ENCODE peak calls at places on chromosomes 13 and 19, in four cellular contexts. Y, H, R and K are unnamed samples.

GRCh38 chr13:30718661-30719520 is 16.5 kb upstream of the ALOX5AP start:
- DNase-seq in R (peak; percentile 24), H (no peak), Y (no peak), K (no peak)

GRCh38 chr13:38954844-38955243 is 35.8 kb downstream of the STOML3 start:
- DNase-seq in H (no peak), Y (no peak), R (no peak), K (peak; percentile 11)

GRCh38 chr13:60155978-60156377 is 7.8 kb downstream of the DIAPH3 start:
- DNase-seq in R (no peak), H (no peak), Y (no peak), K (no peak)

GRCh38 chr13:93621966-93622365 is 395.4 kb downstream of the GPC6 start:
- DNase-seq in H (no peak), R (no peak), Y (no peak), K (no peak)

GRCh38 chr13:38707433-38707832 is 20.6 kb downstream of the FREM2 start:
- DNase-seq in R (no peak), H (no peak), Y (no peak), K (no peak)

GRCh38 chr13:101416181-101417042 is at the start of gene NALCN:
- DNase-seq in Y (peak; percentile 82), H (no peak), R (no peak), K (no peak)

GRCh38 chr19:6847828-6848200 is 39.6 kb upstream of the ADGRE1 start:
- DNase-seq in Y (no peak), H (no peak), R (no peak), K (no peak)

GRCh38 chr19:46491975-46492682 is 3.5 kb downstream of the PNMA8B start:
- DNase-seq in H (no peak), R (no peak), Y (peak; percentile 26), K (no peak)

GRCh38 chr13:23695711-23696512 is 125.7 kb downstream of the TNFRSF19 start:
- DNase-seq in R (no peak), H (no peak), Y (no peak), K (no peak)

GRCh38 chr19:40257096-40257517 is 28.0 kb downstream of the AKT2 start:
- DNase-seq in R (no peak), H (no peak), Y (no peak), K (no peak)

GRCh38 chr13:43558312-43558711 is 228.5 kb downstream of the ENOX1 start:
- DNase-seq in R (no peak), Y (no peak), H (no peak), K (no peak)

GRCh38 chr19:46731007-46731501 is 14.1 kb upstream of the PRKD2 start:
- DNase-seq in H (no peak), Y (no peak), R (no peak), K (peak; percentile 85)

GRCh38 chr13:46492946-46493345 is 60.0 kb upstream of the LRCH1 start:
- DNase-seq in R (peak; percentile 22), H (no peak), Y (peak; percentile 46), K (peak; percentile 16)

GRCh38 chr13:24251525-24251924 is 57.9 kb upstream of the C1QTNF9 start:
- DNase-seq in Y (no peak), H (no peak), R (no peak), K (no peak)

DNA sequence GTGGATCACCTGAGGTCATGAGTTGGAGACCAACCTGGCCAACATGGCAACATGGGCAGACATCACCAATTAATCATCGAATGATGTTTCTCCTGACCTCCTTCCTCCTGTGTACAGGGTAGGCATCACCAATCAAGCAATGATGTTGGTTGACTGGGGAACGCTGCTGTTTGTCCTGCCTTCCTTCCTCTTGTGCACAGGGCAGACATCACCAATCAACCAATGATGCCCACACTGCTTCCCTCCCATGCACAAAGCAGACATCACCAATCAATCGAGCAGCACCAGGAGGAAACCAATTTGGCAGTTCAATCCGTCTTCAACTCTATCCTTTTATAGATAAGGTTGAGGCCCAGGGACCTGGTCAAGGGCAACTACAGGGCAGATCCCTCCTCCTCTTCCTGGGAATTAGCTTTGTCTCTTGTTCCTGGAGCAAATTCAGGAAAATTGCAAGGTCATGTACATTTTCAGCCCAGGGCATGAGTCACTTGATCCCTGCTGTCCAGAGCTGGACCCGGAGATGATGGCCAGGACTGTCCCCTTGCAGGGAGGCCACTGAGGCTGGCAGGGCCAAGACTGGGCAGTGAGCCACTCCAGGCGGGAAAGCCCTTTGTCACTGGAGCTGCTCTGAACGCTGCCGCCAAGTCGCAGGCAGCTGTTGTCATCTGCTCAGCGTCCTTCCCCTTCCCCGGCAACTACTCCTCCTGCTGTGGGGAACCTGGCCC is 5.3 kb upstream of the CSNK1G2 start:
- DNase-seq in R (peak; percentile 62), Y (no peak), H (no peak), K (peak; percentile 66)
- TF ChIP-seq SMC3 in R (no peak), Y (no peak), H (no peak), K (no peak)

GRCh38 chr13:109180905-109181425 is 551.6 kb downstream of the MYO16 start:
- DNase-seq in H (no peak), Y (no peak), R (peak; percentile 6), K (no peak)
- TF ChIP-seq FOXM1 in H (no peak), Y (no peak), R (no peak), K (no peak)

GRCh38 chr19:35318679-35319448 is 10.1 kb upstream of the CD22 start:
- DNase-seq in Y (no peak), R (peak; percentile 85), H (no peak), K (peak; percentile 47)

GRCh38 chr19:35317464-35318043 is 11.4 kb upstream of the CD22 start:
- DNase-seq in Y (no peak), R (peak; percentile 39), H (no peak), K (no peak)

GRCh38 chr19:35315883-35316282 is 13.1 kb upstream of the CD22 start:
- DNase-seq in R (peak; percentile 67), H (no peak), Y (no peak), K (peak; percentile 81)

GRCh38 chr19:35314858-35315470 is 14.0 kb upstream of the CD22 start:
- DNase-seq in R (no peak), H (no peak), Y (no peak), K (no peak)

GRCh38 chr19:35316560-35316959 is 12.4 kb upstream of the CD22 start:
- DNase-seq in R (peak; percentile 94), Y (no peak), H (no peak), K (no peak)
- TF ChIP-seq NFIC in R (no peak), Y (no peak), H (no peak), K (no peak)

DNA sequence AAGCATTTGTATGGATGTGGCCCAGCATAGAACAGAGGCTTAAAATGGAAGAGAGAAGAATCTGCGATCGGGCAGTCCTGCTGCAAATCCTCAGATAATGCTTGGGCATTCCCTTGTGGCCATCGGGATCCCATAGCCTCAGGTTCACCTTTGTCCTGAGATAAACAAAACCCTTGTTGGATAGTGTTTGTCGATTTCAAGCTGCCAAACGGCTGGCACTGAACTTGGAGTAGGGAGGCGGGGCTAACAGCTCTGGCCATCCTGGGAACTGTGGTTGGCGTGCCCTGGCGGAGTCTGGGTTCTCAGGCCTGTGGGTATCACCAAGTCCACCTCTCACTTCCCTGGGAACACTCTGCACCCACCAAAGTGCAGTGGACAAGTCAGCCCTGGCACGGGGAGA is 85.1 kb downstream of the ING1 start:
- DNase-seq in R (peak; percentile 19), H (no peak), Y (no peak), K (no peak)
- TF ChIP-seq SMC3 in R (no peak), H (no peak), Y (no peak), K (no peak)

GRCh38 chr13:28558567-28558966 is 63.6 kb upstream of the FLT1 start:
- DNase-seq in H (no peak), R (no peak), Y (no peak), K (no peak)

GRCh38 chr13:28557725-28558124 is 62.8 kb upstream of the FLT1 start:
- DNase-seq in H (no peak), R (no peak), Y (no peak), K (no peak)

GRCh38 chr13:28560612-28561011 is 65.7 kb upstream of the FLT1 start:
- DNase-seq in Y (no peak), R (no peak), H (no peak), K (no peak)

GRCh38 chr13:28559636-28560259 is 64.8 kb upstream of the FLT1 start:
- DNase-seq in Y (no peak), R (no peak), H (no peak), K (no peak)

GRCh38 chr13:28558126-28558525 is 63.2 kb upstream of the FLT1 start:
- DNase-seq in Y (no peak), H (no peak), R (no peak), K (no peak)
- TF ChIP-seq FOXM1 in Y (peak; percentile 34), H (no peak), R (no peak), K (no peak)

GRCh38 chr19:36916991-36917390 is 859 bp downstream of the ZNF568 start:
- DNase-seq in R (no peak), H (no peak), Y (peak; percentile 58), K (no peak)
- TF ChIP-seq NFIC in R (no peak), H (no peak), Y (no peak), K (no peak)

DNA sequence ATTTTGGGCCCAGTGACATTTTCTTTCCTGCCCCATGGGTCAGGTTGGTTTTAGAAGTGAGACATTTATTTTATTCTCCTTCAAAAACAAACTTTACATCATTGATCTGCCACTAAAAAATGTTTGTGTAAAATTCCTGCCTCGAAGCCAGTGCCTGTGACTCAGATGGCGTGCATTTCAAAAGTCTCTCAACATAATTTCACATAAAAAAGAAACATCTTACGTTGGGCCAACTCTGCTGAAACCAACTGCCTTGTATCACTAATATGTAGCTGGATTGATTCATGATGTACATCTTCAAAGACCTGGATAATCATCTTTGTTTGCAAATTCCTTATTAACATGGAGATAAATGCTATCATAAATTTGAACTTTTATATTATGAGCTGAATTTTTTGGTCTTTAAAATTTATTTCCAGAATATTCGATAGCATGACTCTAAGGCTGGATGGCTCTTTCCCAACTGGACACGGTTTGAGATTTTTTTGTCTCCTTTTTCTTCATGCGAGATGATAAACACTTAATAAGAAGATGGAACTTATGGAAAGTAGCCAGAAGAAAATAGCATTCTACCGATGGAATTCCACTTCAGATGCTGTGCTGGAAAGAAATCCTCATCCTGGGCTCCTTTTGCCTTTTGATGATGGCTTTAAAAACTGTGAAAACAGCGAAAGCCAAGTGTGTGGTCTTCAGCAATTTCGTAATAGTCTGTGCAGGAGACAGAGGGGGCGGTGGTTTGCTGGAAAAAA is 420.5 kb downstream of the FGF9 start:
- DNase-seq in Y (no peak), R (no peak), H (no peak), K (no peak)
- TF ChIP-seq SMC3 in Y (no peak), R (no peak), H (no peak), K (no peak)